ENCODE peak calls at places on chromosomes 11 and 22, in five cellular contexts. P, O, L, X and E are unnamed samples.

GRCh38 chr11:64742940-64743590 is 877 bp downstream of the RASGRP2 start:
- DNase-seq in P (no peak), O (no peak), L (no peak), X (no peak), E (no peak)

GRCh38 chr22:35315855-35316745 is 16.4 kb downstream of the TOM1 start:
- DNase-seq in P (no peak), O (no peak), L (no peak), X (no peak), E (no peak)

GRCh38 chr11:119376197-119376847 is 5.2 kb downstream of the USP2 start:
- DNase-seq in P (no peak), O (peak; percentile 88), L (no peak), X (no peak), E (no peak)

GRCh38 chr22:36073476-36073875 is 44.9 kb upstream of the RBFOX2 start:
- DNase-seq in P (no peak), O (no peak), L (no peak), X (no peak), E (no peak)

GRCh38 chr22:37166675-37167066 is 17.0 kb upstream of the IL2RB start:
- DNase-seq in P (peak; percentile 73), O (peak; percentile 42), L (no peak), X (no peak), E (no peak)

GRCh38 chr11:2691991-2692841 is 7.6 kb downstream of the KCNQ1OT1 start:
- DNase-seq in P (no peak), O (peak; percentile 46), L (no peak), X (no peak), E (no peak)

GRCh38 chr11:77560605-77561004 is 29.1 kb upstream of the AQP11 start:
- DNase-seq in P (peak; percentile 72), O (peak; percentile 6), L (no peak), X (peak; percentile 46), E (peak; percentile 37)

GRCh38 chr11:73660497-73661034 is 14.2 kb downstream of the PLEKHB1 start:
- DNase-seq in P (no peak), O (no peak), L (no peak), X (no peak), E (no peak)

GRCh38 chr22:33073989-33074391 is 15.8 kb upstream of the SYN3 start:
- DNase-seq in P (peak; percentile 37), O (no peak), L (no peak), X (no peak), E (peak; percentile 64)

GRCh38 chr11:1838077-1838425 is 730 bp upstream of the TNNI2 start:
- DNase-seq in P (no peak), O (no peak), L (no peak), X (no peak), E (no peak)

GRCh38 chr11:4881860-4882500 is at the start of gene OR51T1:
- DNase-seq in P (no peak), O (no peak), L (no peak), X (no peak), E (no peak)

GRCh38 chr11:36564376-36565032 is 3.3 kb upstream of the RAG1 start:
- DNase-seq in P (no peak), O (peak; percentile 54), L (no peak), X (peak; percentile 24), E (no peak)

GRCh38 chr11:68471360-68472340 is 11.1 kb downstream of the PPP6R3 start:
- DNase-seq in P (no peak), O (no peak), L (no peak), X (no peak), E (no peak)

GRCh38 chr22:37998543-37998942 is 14.2 kb upstream of the SOX10 start:
- DNase-seq in P (no peak), O (peak; percentile 61), L (no peak), X (no peak), E (no peak)

GRCh38 chr11:44188643-44189042 is 93.2 kb downstream of the EXT2 start:
- DNase-seq in P (no peak), O (no peak), L (no peak), X (no peak), E (no peak)

GRCh38 chr11:45142241-45142885 is 4.1 kb upstream of the PRDM11 start:
- DNase-seq in P (no peak), O (no peak), L (no peak), X (no peak), E (no peak)

GRCh38 chr11:34564406-34564805 is 50.8 kb upstream of the ELF5 start:
- DNase-seq in P (peak; percentile 98), O (no peak), L (peak; percentile 13), X (peak; percentile 47), E (no peak)

GRCh38 chr11:34560511-34560910 is 46.9 kb upstream of the ELF5 start:
- DNase-seq in P (peak; percentile 32), O (no peak), L (no peak), X (no peak), E (no peak)

GRCh38 chr11:34558211-34558610 is 44.6 kb upstream of the ELF5 start:
- DNase-seq in P (no peak), O (no peak), L (no peak), X (no peak), E (no peak)

DNA sequence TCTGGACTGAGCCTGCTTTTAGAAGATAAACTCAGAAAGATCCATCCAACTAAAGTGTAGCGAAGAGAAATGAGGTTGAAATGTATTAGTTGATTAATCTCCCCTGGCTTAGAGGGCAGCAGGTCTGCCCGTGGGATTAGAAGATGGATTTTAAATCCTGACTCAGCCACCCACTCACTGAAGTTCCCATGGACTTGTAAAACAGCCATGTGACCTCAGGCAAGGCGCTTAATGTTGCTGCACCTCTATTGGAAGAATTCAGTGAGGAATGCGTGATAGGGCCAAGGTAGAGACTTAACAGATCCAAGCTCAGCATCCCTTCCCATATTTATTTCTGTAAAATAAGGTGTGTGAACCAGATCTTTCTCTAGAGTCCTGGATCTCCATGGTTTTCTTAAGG is 45.1 kb upstream of the ELF5 start:
- DNase-seq in P (no peak), O (no peak), L (no peak), X (no peak), E (no peak)
- H3K27ac ChIP-seq in P (no peak overlapping the region), O (no peak overlapping the region), L (no peak overlapping the region), X (no peak overlapping the region), E (no peak overlapping the region)

DNA sequence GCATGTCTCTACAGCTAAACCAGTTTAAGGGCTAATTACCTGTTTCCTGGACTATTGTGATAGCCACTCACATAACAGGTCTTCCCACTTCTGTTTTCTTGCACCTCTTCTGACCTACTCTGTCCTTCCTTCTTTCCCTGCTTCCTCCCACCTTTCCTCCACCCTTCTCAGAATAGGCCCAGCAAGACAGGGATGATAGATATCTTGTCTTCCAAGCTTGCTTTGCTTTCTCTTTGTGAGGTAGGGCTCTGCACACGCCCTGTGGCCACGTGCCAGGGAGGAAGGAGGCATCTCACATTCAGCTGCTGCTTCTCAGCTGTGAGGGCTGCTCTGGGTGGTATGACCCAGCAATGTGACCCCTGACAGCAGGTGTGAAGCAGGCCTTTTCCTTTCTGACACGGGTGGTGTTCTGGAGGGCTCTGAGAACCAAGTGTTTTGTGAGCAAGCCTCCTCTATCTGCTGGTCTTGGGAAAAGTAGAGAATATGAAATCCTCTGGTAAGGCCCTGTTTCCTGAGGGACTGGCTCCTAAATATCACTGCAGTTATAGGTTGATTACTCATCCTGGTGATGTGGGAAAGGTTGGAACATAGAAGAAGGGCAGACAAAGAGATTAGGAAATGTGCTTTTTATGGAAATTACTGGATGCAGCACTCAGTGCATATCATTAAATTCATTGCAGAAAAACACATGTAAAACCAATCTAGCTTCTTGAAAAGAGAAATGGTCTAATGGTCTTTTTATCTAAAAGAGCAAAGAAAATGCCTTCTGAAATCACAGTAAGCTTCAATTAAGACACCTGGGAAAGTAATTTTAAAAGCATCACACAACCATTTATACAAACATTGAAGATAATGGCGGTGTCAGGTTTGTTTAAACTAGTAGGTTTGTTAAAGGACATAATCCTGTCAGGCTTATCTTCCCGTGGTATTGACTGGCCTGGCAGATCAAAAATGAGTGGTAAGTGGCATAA is 8.5 kb downstream of the AMOTL1 start:
- DNase-seq in P (peak; percentile 94), O (no peak), L (no peak), X (no peak), E (no peak)
- H3K27ac ChIP-seq in P (peak overlapping the region; percentile 83), O (no peak overlapping the region), L (no peak overlapping the region), X (peak overlapping the region; percentile 12), E (peak overlapping the region; percentile 78)

GRCh38 chr11:110184974-110185597 is 91.9 kb downstream of the ZC3H12C start:
- DNase-seq in P (peak; percentile 55), O (peak; percentile 14), L (no peak), X (peak; percentile 10), E (no peak)
- H3K27ac ChIP-seq in P (peak overlapping the region; percentile 8), O (no peak overlapping the region), L (no peak overlapping the region), X (no peak overlapping the region), E (peak overlapping the region; percentile 14)

GRCh38 chr11:48043998-48044512 is 63.7 kb downstream of the PTPRJ start:
- DNase-seq in P (peak; percentile 21), O (no peak), L (no peak), X (no peak), E (no peak)
- H3K27ac ChIP-seq in P (no peak overlapping the region), O (no peak overlapping the region), L (no peak overlapping the region), X (no peak overlapping the region), E (no peak overlapping the region)

GRCh38 chr11:118012083-118012669 is 26.0 kb downstream of the IL10RA start:
- DNase-seq in P (peak; percentile 45), O (no peak), L (no peak), X (no peak), E (peak; percentile 8)
- H3K27ac ChIP-seq in P (no peak overlapping the region), O (no peak overlapping the region), L (no peak overlapping the region), X (no peak overlapping the region), E (no peak overlapping the region)

GRCh38 chr22:39432361-39432811 is 24.4 kb upstream of the MGAT3 start:
- DNase-seq in P (no peak), O (no peak), L (no peak), X (no peak), E (no peak)
- H3K27ac ChIP-seq in P (no peak overlapping the region), O (no peak overlapping the region), L (no peak overlapping the region), X (no peak overlapping the region), E (no peak overlapping the region)

DNA sequence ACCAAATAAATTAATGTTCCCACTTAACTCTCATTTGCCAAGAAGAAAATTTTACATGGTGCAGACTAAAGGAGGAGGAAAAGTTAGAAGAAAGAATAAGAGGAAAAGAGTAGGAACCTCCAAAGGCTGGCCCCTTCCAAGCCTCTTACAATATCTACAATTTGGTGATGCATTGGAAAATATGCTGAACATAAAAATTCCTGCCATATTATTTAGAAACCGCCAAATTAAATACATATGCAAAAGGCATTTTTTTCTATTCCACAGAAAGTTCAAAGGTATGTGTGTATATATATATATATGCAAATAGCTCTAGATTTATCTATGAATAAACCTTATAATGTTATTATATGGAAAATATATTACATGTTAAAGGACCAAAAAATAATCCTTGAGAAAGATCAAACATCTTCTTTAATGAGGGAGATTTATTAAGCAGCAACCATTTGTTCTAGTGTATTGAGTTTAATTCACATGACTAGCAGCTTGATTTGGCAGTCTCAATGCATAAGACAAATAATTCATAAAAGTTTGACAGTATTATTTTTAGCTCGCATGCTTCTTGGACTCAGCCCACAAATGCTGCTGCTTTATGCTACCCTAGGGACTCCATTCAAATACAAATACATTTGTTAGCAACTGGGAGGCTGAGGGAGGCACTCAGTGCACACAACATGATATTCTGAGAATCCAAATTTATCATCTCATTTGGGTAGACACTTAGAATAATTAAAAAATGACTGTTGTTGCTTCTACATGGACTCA is 184.9 kb downstream of the SBF2 start:
- DNase-seq in P (no peak), O (no peak), L (no peak), X (no peak), E (no peak)
- H3K27ac ChIP-seq in P (no peak overlapping the region), O (no peak overlapping the region), L (no peak overlapping the region), X (no peak overlapping the region), E (no peak overlapping the region)

GRCh38 chr11:60378359-60378758 is at the start of gene MS4A7:
- DNase-seq in P (no peak), O (no peak), L (no peak), X (no peak), E (no peak)
- H3K27ac ChIP-seq in P (no peak within 1 kb of the TSS), O (no peak within 1 kb of the TSS), L (no peak within 1 kb of the TSS), X (no peak within 1 kb of the TSS), E (no peak within 1 kb of the TSS)

GRCh38 chr22:30386960-30387848 is at the start of gene RNF215:
- DNase-seq in P (peak; percentile 52), O (peak; percentile 54), L (no peak), X (peak; percentile 44), E (no peak)
- H3K27ac ChIP-seq in P (no peak within 1 kb of the TSS), O (no peak within 1 kb of the TSS), L (no peak within 1 kb of the TSS), X (peak within 1 kb of the TSS; percentile 69), E (peak within 1 kb of the TSS; percentile 26)